ENCODE peak calls at places on chromosomes 3 and 15, in seven cellular contexts. W, J, O, Z, T, K and I are unnamed samples.

GRCh38 chr3:24579008-24579407 is 84.4 kb upstream of the THRB start:
- DNase-seq in W (no peak), J (no peak), O (no peak), Z (no peak), T (no peak), K (peak; percentile 60), I (peak; percentile 22)

GRCh38 chr3:157533298-157533870 is 30.2 kb upstream of the VEPH1 start:
- DNase-seq in W (peak; percentile 76), J (peak; percentile 92), O (no peak), Z (no peak), T (no peak), K (peak; percentile 53), I (no peak)

GRCh38 chr3:77535116-77535515 is 495.2 kb downstream of the ROBO2 start:
- DNase-seq in W (no peak), J (no peak), O (no peak), Z (no peak), T (no peak), K (no peak), I (no peak)

GRCh38 chr3:98172621-98173020 is 6.1 kb downstream of the OR5H15 start:
- DNase-seq in W (no peak), J (no peak), O (no peak), Z (no peak), T (no peak), K (no peak), I (no peak)

GRCh38 chr15:52023169-52023922 is 4.3 kb downstream of the MAPK6 start:
- DNase-seq in W (no peak), J (no peak), O (no peak), Z (no peak), T (no peak), K (no peak), I (no peak)

GRCh38 chr3:126167550-126167949 is 12.8 kb downstream of the ALDH1L1 start:
- DNase-seq in W (no peak), J (no peak), O (no peak), Z (no peak), T (no peak), K (no peak), I (no peak)

GRCh38 chr3:128072454-128073184 is 20.4 kb downstream of the SEC61A1 start:
- DNase-seq in W (no peak), J (no peak), O (no peak), Z (no peak), T (no peak), K (no peak), I (no peak)

GRCh38 chr3:58090351-58090750 is 82.1 kb downstream of the FLNB start:
- DNase-seq in W (no peak), J (peak; percentile 32), O (no peak), Z (no peak), T (no peak), K (no peak), I (no peak)

GRCh38 chr3:136250862-136251460 is 821 bp downstream of the PCCB start:
- DNase-seq in W (peak; percentile 8), J (peak; percentile 64), O (peak; percentile 48), Z (peak; percentile 31), T (peak; percentile 27), K (peak; percentile 31), I (peak; percentile 36)

GRCh38 chr3:177824190-177824786 is 627.0 kb upstream of the TBL1XR1 start:
- DNase-seq in W (no peak), J (peak; percentile 85), O (no peak), Z (no peak), T (no peak), K (peak; percentile 66), I (no peak)

GRCh38 chr3:120172070-120172469 is 77.8 kb upstream of the GSK3B start:
- DNase-seq in W (no peak), J (peak; percentile 83), O (no peak), Z (no peak), T (no peak), K (peak; percentile 57), I (no peak)

GRCh38 chr3:38110314-38111050 is 26.4 kb downstream of the ACAA1 start:
- DNase-seq in W (no peak), J (no peak), O (no peak), Z (no peak), T (no peak), K (no peak), I (no peak)

GRCh38 chr3:38111201-38111600 is 25.7 kb downstream of the ACAA1 start:
- DNase-seq in W (no peak), J (no peak), O (no peak), Z (no peak), T (no peak), K (no peak), I (no peak)

GRCh38 chr3:38109580-38110313 is 27.2 kb downstream of the ACAA1 start:
- DNase-seq in W (no peak), J (no peak), O (no peak), Z (no peak), T (peak; percentile 4), K (no peak), I (no peak)

GRCh38 chr3:38112378-38112761 is 24.6 kb downstream of the ACAA1 start:
- DNase-seq in W (no peak), J (no peak), O (no peak), Z (no peak), T (peak; percentile 7), K (no peak), I (no peak)

GRCh38 chr3:38111696-38112377 is 25.1 kb downstream of the ACAA1 start:
- DNase-seq in W (no peak), J (no peak), O (no peak), Z (no peak), T (peak; percentile 8), K (no peak), I (no peak)
- TF ChIP-seq CTCF in W (no peak), J (no peak), O (no peak), Z (no peak), T (no peak), K (no peak), I (no peak)

DNA sequence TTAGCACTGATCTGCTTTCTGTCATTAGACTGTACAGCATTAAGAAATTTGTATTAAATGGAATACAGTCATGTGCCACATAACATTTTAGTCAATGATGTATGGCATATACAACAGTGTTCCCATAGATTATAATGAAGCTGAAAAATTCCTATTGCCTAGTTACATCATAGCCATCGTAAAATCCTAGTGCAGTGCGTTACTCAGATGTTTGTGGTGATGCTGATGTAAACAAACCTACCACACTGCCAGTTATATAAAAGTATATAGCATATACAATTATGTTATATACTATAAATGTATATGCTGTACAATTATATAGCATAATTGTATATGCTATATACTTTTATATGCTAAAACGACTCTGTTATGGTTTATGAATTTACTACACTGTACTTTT is 41.7 kb downstream of the APH1B start:
- DNase-seq in W (no peak), J (no peak), O (no peak), Z (no peak), T (no peak), K (no peak), I (no peak)
- TF ChIP-seq CTCF in W (no peak), J (no peak), O (no peak), Z (no peak), T (no peak), K (no peak), I (no peak)

GRCh38 chr3:42575137-42575741 is 6.5 kb downstream of the SEC22C start:
- DNase-seq in W (no peak), J (no peak), O (no peak), Z (no peak), T (no peak), K (no peak), I (no peak)

GRCh38 chr3:42578054-42578453 is 3.7 kb downstream of the SEC22C start:
- DNase-seq in W (no peak), J (no peak), O (no peak), Z (no peak), T (no peak), K (no peak), I (no peak)

GRCh38 chr3:42569743-42570142 is 12.0 kb downstream of the SEC22C start:
- DNase-seq in W (no peak), J (no peak), O (no peak), Z (no peak), T (no peak), K (no peak), I (no peak)

DNA sequence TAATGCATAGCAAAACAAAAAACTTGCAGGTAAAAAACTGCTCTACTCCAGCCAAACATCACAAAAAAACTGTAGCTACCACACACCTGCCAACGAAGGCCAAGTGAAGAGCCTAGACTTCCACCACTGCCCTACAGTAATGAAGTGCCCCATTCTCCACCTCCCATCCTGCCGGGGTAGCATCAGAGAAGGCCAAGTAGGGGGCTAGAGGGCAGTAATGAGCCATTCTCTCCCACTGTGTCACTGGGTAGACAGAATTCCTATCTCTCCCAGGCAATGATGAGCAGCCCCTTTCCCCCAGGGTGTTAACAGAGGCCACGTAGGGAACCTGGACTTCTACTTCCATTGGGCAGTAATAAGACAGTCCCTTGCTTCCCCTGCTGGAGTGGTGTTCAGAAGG is 9.5 kb downstream of the SEC22C start:
- DNase-seq in W (no peak), J (peak; percentile 28), O (peak; percentile 32), Z (peak; percentile 23), T (no peak), K (peak; percentile 65), I (peak; percentile 71)
- TF ChIP-seq CTCF in W (peak; percentile 58), J (peak; percentile 65), O (no peak), Z (peak; percentile 22), T (no peak), K (peak; percentile 47), I (peak; percentile 23)

DNA sequence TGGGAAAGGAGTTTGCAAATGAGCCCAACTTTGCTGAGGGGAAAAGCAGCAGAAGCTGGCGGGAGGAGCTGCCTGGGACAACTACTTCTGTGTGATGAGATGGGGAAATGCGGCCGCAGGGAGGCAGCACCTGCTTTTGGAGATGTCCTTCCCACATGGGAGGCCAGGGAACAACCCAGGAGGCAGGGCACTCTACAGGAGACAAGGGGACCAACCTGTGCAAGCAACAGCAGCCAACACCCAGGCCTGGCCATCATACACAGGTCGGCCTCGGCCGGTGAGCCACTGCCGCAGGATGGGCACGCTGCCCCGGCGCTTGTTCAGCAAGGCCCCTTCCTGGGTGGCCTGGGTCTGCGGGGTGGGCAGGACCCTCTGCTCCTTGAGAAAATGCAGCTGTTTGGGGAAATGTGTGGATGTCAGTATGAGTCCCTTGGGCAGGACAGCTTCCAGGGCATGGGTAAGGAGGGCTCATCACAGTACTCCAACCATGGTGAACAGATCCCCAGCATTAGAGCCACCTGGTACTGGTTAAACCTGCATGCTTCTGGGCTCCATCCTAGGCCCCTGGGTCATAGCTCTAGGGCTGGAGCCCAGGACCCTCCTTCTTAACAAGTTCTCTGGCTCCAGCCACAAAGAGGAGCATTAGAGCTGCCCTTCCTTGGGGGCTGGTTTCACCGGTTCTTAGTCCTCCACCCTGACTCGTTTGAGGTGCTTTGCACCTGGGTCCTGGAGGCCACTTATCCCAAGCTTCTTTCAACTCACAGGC is 11.6 kb downstream of the EPB42 start:
- DNase-seq in W (no peak), J (no peak), O (no peak), Z (peak; percentile 21), T (no peak), K (peak; percentile 54), I (no peak)
- TF ChIP-seq CTCF in W (peak; percentile 29), J (no peak), O (no peak), Z (no peak), T (no peak), K (peak; percentile 48), I (no peak)